ENCODE peak calls at places on chromosomes 11 and 22, in ten cellular contexts. K is NCI-H187 treated with DMSO at 0.1 percent for 48 hours; D is pancreas; Q is RCC 7860; A is stimulated activated CD8-positive, alpha-beta memory T cell treated with anti-CD3 and anti-CD28 coated beads, Interleukin-7, amount 100 ng/mL, for 24 hours; J is GM19239; S is epithelial cell of proximal tubule; I is naive thymus-derived CD8-positive, alpha-beta T cell; X is HCT116; Y is NCI-H510A treated with DMSO at 0.1 percent for 48 hours. G is an unnamed sample.

GRCh38 chr11:11604340-11604992 is 17.3 kb downstream of the GALNT18 start:
- DNase-seq in I (no peak), A (no peak), S (no peak), Y (no peak), X (no peak), K (no peak), Q (no peak), J (no peak), D (no peak), G (no peak)

GRCh38 chr11:2215561-2216399 is 44.2 kb upstream of the TH start:
- DNase-seq in K (no peak), I (no peak), J (no peak), S (no peak), Q (no peak), D (no peak), Y (no peak), X (no peak), A (no peak), G (no peak)

GRCh38 chr22:45552580-45553332 is 50.1 kb downstream of the FBLN1 start:
- DNase-seq in J (no peak), K (no peak), Q (peak), Y (no peak), D (peak), X (no peak), S (peak), I (no peak), A (no peak), G (peak)

GRCh38 chr11:117841582-117842031 is 17.1 kb upstream of the FXYD2 start:
- DNase-seq in S (no peak), D (peak), A (no peak), I (no peak), J (no peak), Q (no peak), X (no peak), K (no peak), Y (no peak), G (no peak)

GRCh38 chr22:49924113-49924833 is 5.8 kb downstream of the CRELD2 start:
- DNase-seq in D (no peak), I (no peak), S (no peak), A (no peak), Y (no peak), J (no peak), K (no peak), Q (no peak), X (no peak), G (no peak)

GRCh38 chr22:20571531-20572007 is 64.2 kb downstream of the MED15 start:
- DNase-seq in I (peak), S (no peak), K (no peak), Y (no peak), J (peak), A (no peak), Q (no peak), D (no peak), X (no peak), G (no peak)

GRCh38 chr11:73343076-73343833 is 32.9 kb upstream of the RELT start:
- DNase-seq in Q (no peak), A (no peak), S (no peak), J (no peak), X (no peak), I (no peak), K (no peak), Y (no peak), D (no peak), G (no peak)

GRCh38 chr11:11786771-11787170 is 55.0 kb upstream of the USP47 start:
- DNase-seq in Q (peak), D (no peak), A (no peak), J (no peak), S (no peak), Y (no peak), I (no peak), K (no peak), X (no peak), G (peak)

GRCh38 chr11:47143322-47143721 is 33.4 kb downstream of the ARFGAP2 start:
- DNase-seq in X (no peak), A (no peak), Q (no peak), J (no peak), Y (no peak), I (no peak), K (no peak), D (no peak), S (no peak), G (peak)

GRCh38 chr11:47477323-47477722 is 28.4 kb upstream of the RAPSN start:
- DNase-seq in X (no peak), I (no peak), K (no peak), S (no peak), D (no peak), Y (no peak), A (no peak), Q (no peak), J (no peak), G (peak)

GRCh38 chr22:24450600-24450999 is 23.2 kb downstream of the ADORA2A start:
- DNase-seq in I (no peak), Y (no peak), X (no peak), K (no peak), A (no peak), J (no peak), Q (no peak), S (no peak), D (no peak), G (no peak)

GRCh38 chr11:38577769-38578168 is 1979.7 kb upstream of the RAG2 start:
- DNase-seq in I (no peak), A (no peak), J (no peak), Q (no peak), D (no peak), Y (no peak), K (no peak), X (no peak), S (no peak), G (no peak)

GRCh38 chr11:8694137-8694536 is 11.5 kb downstream of the RPL27A start:
- DNase-seq in D (no peak), I (no peak), Q (no peak), K (no peak), Y (no peak), J (no peak), X (no peak), A (no peak), S (no peak), G (no peak)

GRCh38 chr22:48779661-48780596 is 1047.7 kb downstream of the BRD1 start:
- DNase-seq in Q (no peak), A (no peak), I (no peak), S (no peak), X (no peak), J (no peak), Y (no peak), K (no peak), D (no peak), G (no peak)

GRCh38 chr11:11426226-11426915 is 73.3 kb upstream of the CSNK2A3 start:
- DNase-seq in Q (no peak), J (no peak), I (no peak), S (no peak), A (no peak), X (no peak), Y (no peak), K (no peak), D (no peak), G (no peak)